ENCODE peak calls at places on chromosomes 12 and 14, in nine cellular contexts. A, N, P, L, Z, O, Q, F and Y are unnamed samples.

GRCh38 chr14:104416383-104416782 is 163.2 kb upstream of the C14orf180 start:
- DNase-seq in P (no peak), F (no peak), Q (no peak), L (no peak), A (no peak), O (no peak), N (no peak), Z (no peak), Y (no peak)

GRCh38 chr14:62546862-62547474 is 498.3 kb downstream of the KCNH5 start:
- DNase-seq in A (no peak), Q (no peak), N (no peak), P (no peak), Z (no peak), L (no peak), F (no peak), O (no peak), Y (no peak)

GRCh38 chr12:31089072-31089471 is 15.4 kb downstream of the DDX11 start:
- DNase-seq in L (no peak), O (no peak), Q (no peak), A (no peak), F (no peak), Z (no peak), N (no peak), P (no peak), Y (no peak)

GRCh38 chr12:110688446-110689001 is 391 bp downstream of the HVCN1 start:
- DNase-seq in P (no peak), Q (peak), N (no peak), F (no peak), Z (no peak), O (no peak), A (no peak), L (peak), Y (no peak)

GRCh38 chr12:3351731-3352130 is 139.3 kb upstream of the PRMT8 start:
- DNase-seq in N (no peak), Q (no peak), L (no peak), A (no peak), O (no peak), F (no peak), Z (no peak), P (no peak), Y (no peak)

GRCh38 chr12:103855036-103855712 is 14.1 kb upstream of the NT5DC3 start:
- DNase-seq in N (no peak), Z (no peak), O (no peak), P (no peak), F (no peak), A (no peak), Q (no peak), L (no peak), Y (peak)

GRCh38 chr12:2084553-2085296 is 31.9 kb downstream of the CACNA1C start:
- DNase-seq in N (no peak), A (no peak), Q (peak), Z (no peak), F (no peak), L (no peak), P (no peak), O (no peak), Y (peak)

GRCh38 chr14:100692859-100693558 is 33.7 kb upstream of the DLK1 start:
- DNase-seq in L (peak), A (peak), F (no peak), Q (no peak), P (peak), O (no peak), Z (peak), N (no peak), Y (peak)

GRCh38 chr12:70619471-70620152 is 17.6 kb downstream of the PTPRB start:
- DNase-seq in Q (no peak), Z (no peak), N (no peak), P (no peak), O (no peak), L (no peak), A (no peak), F (no peak), Y (peak)

GRCh38 chr14:80464531-80465149 is 253.3 kb upstream of the DIO2 start:
- DNase-seq in Q (no peak), F (no peak), L (no peak), P (no peak), A (no peak), O (no peak), Z (no peak), N (no peak), Y (no peak)

GRCh38 chr12:26906704-26907103 is 31.1 kb downstream of the INTS13 start:
- DNase-seq in Z (no peak), N (no peak), L (no peak), O (no peak), F (no peak), P (no peak), Q (no peak), A (no peak), Y (no peak)

GRCh38 chr14:51616724-51617409 is 34.8 kb upstream of the FRMD6 start:
- DNase-seq in L (peak), O (no peak), Z (peak), Q (no peak), F (no peak), N (no peak), A (peak), P (peak), Y (peak)

GRCh38 chr12:107544947-107545346 is 140.7 kb upstream of the PWP1 start:
- DNase-seq in A (no peak), F (no peak), N (no peak), L (no peak), Z (no peak), P (no peak), Q (no peak), O (no peak), Y (no peak)

GRCh38 chr12:108600702-108601007 is 2.8 kb upstream of the TMEM119 start:
- DNase-seq in O (no peak), N (no peak), L (no peak), Q (no peak), P (no peak), F (no peak), A (no peak), Z (no peak), Y (no peak)

GRCh38 chr12:119673634-119674033 is 5.7 kb downstream of the PRKAB1 start:
- DNase-seq in N (no peak), L (no peak), A (no peak), Q (peak), O (no peak), P (no peak), F (peak), Z (no peak), Y (peak)

GRCh38 chr12:27861428-27862167 is 81.6 kb upstream of the MANSC4 start:
- DNase-seq in Z (no peak), Q (peak), L (no peak), N (no peak), O (no peak), A (no peak), P (no peak), F (peak), Y (no peak)

GRCh38 chr12:19018302-19018980 is 111.1 kb upstream of the PLEKHA5 start:
- DNase-seq in L (no peak), Z (no peak), Q (no peak), N (no peak), F (no peak), O (no peak), P (no peak), A (no peak), Y (peak)

GRCh38 chr12:91778938-91779400 is 366.7 kb downstream of the BTG1 start:
- DNase-seq in L (peak), Z (peak), O (peak), P (peak), N (no peak), F (peak), Q (no peak), A (peak), Y (peak)

GRCh38 chr14:22384167-22384549 is 204.9 kb downstream of the DAD1 start:
- DNase-seq in P (no peak), Q (no peak), O (no peak), A (no peak), N (no peak), F (no peak), Z (no peak), L (no peak), Y (no peak)